ENCODE peak calls at places on chromosomes 3 and 15, in four cellular contexts. One of them, this sample, is unnamed.

GRCh38 chr3:123102249-123102648 is 35.4 kb downstream of the PDIA5 start:
- DNase-seq in activated naive CD4-positive, alpha-beta T cell: no peak
- DNase-seq in NCI-H1105 treated with DMSO at 0.1 percent for 48 hours: no peak
- DNase-seq in iPS-NIHi11: no peak
- DNase-seq in this sample: no peak

GRCh38 chr3:188931531-188931930 is 240.2 kb upstream of the TPRG1 start:
- DNase-seq in activated naive CD4-positive, alpha-beta T cell: no peak
- DNase-seq in NCI-H1105 treated with DMSO at 0.1 percent for 48 hours: no peak
- DNase-seq in iPS-NIHi11: no peak
- DNase-seq in this sample: no peak

GRCh38 chr3:119969759-119970158 is 124.5 kb downstream of the GSK3B start:
- DNase-seq in activated naive CD4-positive, alpha-beta T cell: no peak
- DNase-seq in NCI-H1105 treated with DMSO at 0.1 percent for 48 hours: no peak
- DNase-seq in iPS-NIHi11: no peak
- DNase-seq in this sample: no peak

GRCh38 chr15:72110355-72110754 is 7.6 kb downstream of the MYO9A start:
- DNase-seq in activated naive CD4-positive, alpha-beta T cell: no peak
- DNase-seq in NCI-H1105 treated with DMSO at 0.1 percent for 48 hours: no peak
- DNase-seq in iPS-NIHi11: no peak
- DNase-seq in this sample: no peak

GRCh38 chr3:136546718-136547117 is 205.5 kb downstream of the STAG1 start:
- DNase-seq in activated naive CD4-positive, alpha-beta T cell: no peak
- DNase-seq in NCI-H1105 treated with DMSO at 0.1 percent for 48 hours: no peak
- DNase-seq in iPS-NIHi11: peak; percentile 13
- DNase-seq in this sample: no peak

GRCh38 chr15:65214010-65214409 is 2.7 kb upstream of the CILP start:
- DNase-seq in activated naive CD4-positive, alpha-beta T cell: no peak
- DNase-seq in NCI-H1105 treated with DMSO at 0.1 percent for 48 hours: no peak
- DNase-seq in iPS-NIHi11: no peak
- DNase-seq in this sample: no peak

GRCh38 chr15:80906159-80906775 is 83.4 kb downstream of the MESD start:
- DNase-seq in activated naive CD4-positive, alpha-beta T cell: no peak
- DNase-seq in NCI-H1105 treated with DMSO at 0.1 percent for 48 hours: peak; percentile 45
- DNase-seq in iPS-NIHi11: peak; percentile 69
- DNase-seq in this sample: no peak

GRCh38 chr15:40014390-40014789 is 24.6 kb downstream of the SRP14 start:
- DNase-seq in activated naive CD4-positive, alpha-beta T cell: no peak
- DNase-seq in NCI-H1105 treated with DMSO at 0.1 percent for 48 hours: no peak
- DNase-seq in iPS-NIHi11: no peak
- DNase-seq in this sample: no peak

GRCh38 chr3:153528473-153528872 is 366.4 kb downstream of the RAP2B start:
- DNase-seq in activated naive CD4-positive, alpha-beta T cell: no peak
- DNase-seq in NCI-H1105 treated with DMSO at 0.1 percent for 48 hours: no peak
- DNase-seq in iPS-NIHi11: no peak
- DNase-seq in this sample: no peak

GRCh38 chr3:157595259-157595658 is 92.0 kb upstream of the VEPH1 start:
- DNase-seq in activated naive CD4-positive, alpha-beta T cell: no peak
- DNase-seq in NCI-H1105 treated with DMSO at 0.1 percent for 48 hours: no peak
- DNase-seq in iPS-NIHi11: no peak
- DNase-seq in this sample: no peak

GRCh38 chr15:52422001-52422400 is 106.7 kb downstream of the MYO5A start:
- DNase-seq in activated naive CD4-positive, alpha-beta T cell: no peak
- DNase-seq in NCI-H1105 treated with DMSO at 0.1 percent for 48 hours: no peak
- DNase-seq in iPS-NIHi11: no peak
- DNase-seq in this sample: no peak

GRCh38 chr3:124384527-124384926 is 345.7 kb upstream of the UMPS start:
- DNase-seq in activated naive CD4-positive, alpha-beta T cell: no peak
- DNase-seq in NCI-H1105 treated with DMSO at 0.1 percent for 48 hours: no peak
- DNase-seq in iPS-NIHi11: no peak
- DNase-seq in this sample: no peak

GRCh38 chr3:46851364-46852328 is 11.6 kb downstream of the MYL3 start:
- DNase-seq in activated naive CD4-positive, alpha-beta T cell: no peak
- DNase-seq in NCI-H1105 treated with DMSO at 0.1 percent for 48 hours: no peak
- DNase-seq in iPS-NIHi11: no peak
- DNase-seq in this sample: no peak

GRCh38 chr3:171904829-171905228 is 61.7 kb downstream of the TMEM212 start:
- DNase-seq in activated naive CD4-positive, alpha-beta T cell: no peak
- DNase-seq in NCI-H1105 treated with DMSO at 0.1 percent for 48 hours: no peak
- DNase-seq in iPS-NIHi11: no peak
- DNase-seq in this sample: no peak

GRCh38 chr3:130340766-130341165 is 4.7 kb upstream of the COL6A5 start:
- DNase-seq in activated naive CD4-positive, alpha-beta T cell: no peak
- DNase-seq in NCI-H1105 treated with DMSO at 0.1 percent for 48 hours: no peak
- DNase-seq in iPS-NIHi11: no peak
- DNase-seq in this sample: no peak

GRCh38 chr15:29734917-29735572 is 87.2 kb downstream of the TJP1 start:
- DNase-seq in activated naive CD4-positive, alpha-beta T cell: no peak
- DNase-seq in NCI-H1105 treated with DMSO at 0.1 percent for 48 hours: no peak
- DNase-seq in iPS-NIHi11: no peak
- DNase-seq in this sample: no peak

GRCh38 chr3:10449436-10449835 is 56.0 kb downstream of the ATP2B2 start:
- DNase-seq in activated naive CD4-positive, alpha-beta T cell: no peak
- DNase-seq in NCI-H1105 treated with DMSO at 0.1 percent for 48 hours: no peak
- DNase-seq in iPS-NIHi11: no peak
- DNase-seq in this sample: no peak

GRCh38 chr3:48038971-48039481 is 22.8 kb upstream of the MAP4 start:
- DNase-seq in activated naive CD4-positive, alpha-beta T cell: no peak
- DNase-seq in NCI-H1105 treated with DMSO at 0.1 percent for 48 hours: no peak
- DNase-seq in iPS-NIHi11: no peak
- DNase-seq in this sample: no peak

GRCh38 chr15:84824260-84824690 is 7.1 kb downstream of the ALPK3 start:
- DNase-seq in activated naive CD4-positive, alpha-beta T cell: no peak
- DNase-seq in NCI-H1105 treated with DMSO at 0.1 percent for 48 hours: no peak
- DNase-seq in iPS-NIHi11: no peak
- DNase-seq in this sample: no peak

GRCh38 chr15:38398134-38398533 is 55.8 kb upstream of the FAM98B start:
- DNase-seq in activated naive CD4-positive, alpha-beta T cell: no peak
- DNase-seq in NCI-H1105 treated with DMSO at 0.1 percent for 48 hours: no peak
- DNase-seq in iPS-NIHi11: no peak
- DNase-seq in this sample: no peak

GRCh38 chr15:85005744-85006143 is 24.1 kb downstream of the PDE8A start:
- DNase-seq in activated naive CD4-positive, alpha-beta T cell: no peak
- DNase-seq in NCI-H1105 treated with DMSO at 0.1 percent for 48 hours: no peak
- DNase-seq in iPS-NIHi11: no peak
- DNase-seq in this sample: no peak

GRCh38 chr15:49282366-49282765 is 112.3 kb downstream of the GALK2 start:
- DNase-seq in activated naive CD4-positive, alpha-beta T cell: no peak
- DNase-seq in NCI-H1105 treated with DMSO at 0.1 percent for 48 hours: no peak
- DNase-seq in iPS-NIHi11: no peak
- DNase-seq in this sample: no peak

GRCh38 chr3:100048248-100048647 is 66.1 kb downstream of the FILIP1L start:
- DNase-seq in activated naive CD4-positive, alpha-beta T cell: no peak
- DNase-seq in NCI-H1105 treated with DMSO at 0.1 percent for 48 hours: no peak
- DNase-seq in iPS-NIHi11: no peak
- DNase-seq in this sample: no peak

GRCh38 chr15:89227425-89227824 is 6.0 kb upstream of the RLBP1 start:
- DNase-seq in activated naive CD4-positive, alpha-beta T cell: no peak
- DNase-seq in NCI-H1105 treated with DMSO at 0.1 percent for 48 hours: no peak
- DNase-seq in iPS-NIHi11: no peak
- DNase-seq in this sample: no peak

GRCh38 chr3:195068045-195068444 is 202.9 kb downstream of the XXYLT1 start:
- DNase-seq in activated naive CD4-positive, alpha-beta T cell: no peak
- DNase-seq in NCI-H1105 treated with DMSO at 0.1 percent for 48 hours: no peak
- DNase-seq in iPS-NIHi11: no peak
- DNase-seq in this sample: no peak

GRCh38 chr3:104907507-104907906 is 459.2 kb upstream of the ALCAM start:
- DNase-seq in activated naive CD4-positive, alpha-beta T cell: no peak
- DNase-seq in NCI-H1105 treated with DMSO at 0.1 percent for 48 hours: no peak
- DNase-seq in iPS-NIHi11: no peak
- DNase-seq in this sample: no peak

GRCh38 chr15:70512772-70513362 is 250.5 kb downstream of the UACA start:
- DNase-seq in activated naive CD4-positive, alpha-beta T cell: peak; percentile 24
- DNase-seq in NCI-H1105 treated with DMSO at 0.1 percent for 48 hours: no peak
- DNase-seq in iPS-NIHi11: peak; percentile 87
- DNase-seq in this sample: peak; percentile 74

GRCh38 chr3:150235799-150236198 is 172.3 kb upstream of the TSC22D2 start:
- DNase-seq in activated naive CD4-positive, alpha-beta T cell: no peak
- DNase-seq in NCI-H1105 treated with DMSO at 0.1 percent for 48 hours: no peak
- DNase-seq in iPS-NIHi11: no peak
- DNase-seq in this sample: no peak

GRCh38 chr15:29570931-29571727 is 251.1 kb downstream of the TJP1 start:
- DNase-seq in activated naive CD4-positive, alpha-beta T cell: no peak
- DNase-seq in NCI-H1105 treated with DMSO at 0.1 percent for 48 hours: peak; percentile 27
- DNase-seq in iPS-NIHi11: peak; percentile 84
- DNase-seq in this sample: peak; percentile 51

GRCh38 chr3:8778475-8778874 is 9.1 kb upstream of the OXTR start:
- DNase-seq in activated naive CD4-positive, alpha-beta T cell: no peak
- DNase-seq in NCI-H1105 treated with DMSO at 0.1 percent for 48 hours: no peak
- DNase-seq in iPS-NIHi11: no peak
- DNase-seq in this sample: no peak

GRCh38 chr3:42635111-42635510 is 18.4 kb upstream of the ZBTB47 start:
- DNase-seq in activated naive CD4-positive, alpha-beta T cell: no peak
- DNase-seq in NCI-H1105 treated with DMSO at 0.1 percent for 48 hours: no peak
- DNase-seq in iPS-NIHi11: no peak
- DNase-seq in this sample: no peak

GRCh38 chr15:89136818-89137772 is 48.8 kb downstream of the ABHD2 start:
- DNase-seq in activated naive CD4-positive, alpha-beta T cell: no peak
- DNase-seq in NCI-H1105 treated with DMSO at 0.1 percent for 48 hours: no peak
- DNase-seq in iPS-NIHi11: no peak
- DNase-seq in this sample: no peak

GRCh38 chr3:4528802-4529201 is 35.7 kb downstream of the ITPR1 start:
- DNase-seq in activated naive CD4-positive, alpha-beta T cell: no peak
- DNase-seq in NCI-H1105 treated with DMSO at 0.1 percent for 48 hours: no peak
- DNase-seq in iPS-NIHi11: no peak
- DNase-seq in this sample: no peak

GRCh38 chr3:58528629-58529028 is 8.4 kb downstream of the ACOX2 start:
- DNase-seq in activated naive CD4-positive, alpha-beta T cell: no peak
- DNase-seq in NCI-H1105 treated with DMSO at 0.1 percent for 48 hours: peak; percentile 16
- DNase-seq in iPS-NIHi11: peak; percentile 55
- DNase-seq in this sample: no peak

GRCh38 chr15:41377978-41378377 is 24.3 kb downstream of the NDUFAF1 start:
- DNase-seq in activated naive CD4-positive, alpha-beta T cell: no peak
- DNase-seq in NCI-H1105 treated with DMSO at 0.1 percent for 48 hours: no peak
- DNase-seq in iPS-NIHi11: no peak
- DNase-seq in this sample: no peak

GRCh38 chr15:32828507-32829186 is 110.8 kb downstream of the GREM1 start:
- DNase-seq in activated naive CD4-positive, alpha-beta T cell: no peak
- DNase-seq in NCI-H1105 treated with DMSO at 0.1 percent for 48 hours: no peak
- DNase-seq in iPS-NIHi11: no peak
- DNase-seq in this sample: no peak

GRCh38 chr3:154889227-154889634 is 190.9 kb upstream of the MME start:
- DNase-seq in activated naive CD4-positive, alpha-beta T cell: no peak
- DNase-seq in NCI-H1105 treated with DMSO at 0.1 percent for 48 hours: no peak
- DNase-seq in iPS-NIHi11: no peak
- DNase-seq in this sample: no peak